ENCODE peak calls at places on chromosome 2, in eight cellular contexts. One of them, this sample, is unnamed.

GRCh38 chr2:55869637-55870325 is 53.8 kb downstream of the EFEMP1 start:
- DNase-seq in brain microvascular endothelial cell: peak; percentile 60
- DNase-seq in GM23338: no peak
- DNase-seq in left ventricle myocardium inferior: no peak
- DNase-seq in adrenal gland: no peak
- DNase-seq in stomach: no peak
- DNase-seq in heart left ventricle: no peak
- DNase-seq in AG04450: no peak
- DNase-seq in this sample: no peak

GRCh38 chr2:236170678-236171212 is 2.6 kb upstream of the GBX2 start:
- DNase-seq in brain microvascular endothelial cell: no peak
- DNase-seq in GM23338: no peak
- DNase-seq in left ventricle myocardium inferior: no peak
- DNase-seq in adrenal gland: no peak
- DNase-seq in stomach: no peak
- DNase-seq in heart left ventricle: no peak
- DNase-seq in AG04450: no peak
- DNase-seq in this sample: no peak

GRCh38 chr2:6526093-6526824 is 339.4 kb downstream of the CMPK2 start:
- DNase-seq in brain microvascular endothelial cell: no peak
- DNase-seq in GM23338: peak; percentile 90
- DNase-seq in left ventricle myocardium inferior: no peak
- DNase-seq in adrenal gland: no peak
- DNase-seq in stomach: peak; percentile 27
- DNase-seq in heart left ventricle: no peak
- DNase-seq in AG04450: no peak
- DNase-seq in this sample: no peak

GRCh38 chr2:229970406-229970805 is 48.1 kb downstream of the FBXO36 start:
- DNase-seq in brain microvascular endothelial cell: no peak
- DNase-seq in GM23338: no peak
- DNase-seq in left ventricle myocardium inferior: no peak
- DNase-seq in adrenal gland: no peak
- DNase-seq in stomach: no peak
- DNase-seq in heart left ventricle: no peak
- DNase-seq in AG04450: no peak
- DNase-seq in this sample: no peak

GRCh38 chr2:84302513-84303412 is 156.3 kb downstream of the SUCLG1 start:
- DNase-seq in brain microvascular endothelial cell: peak; percentile 39
- DNase-seq in GM23338: peak; percentile 78
- DNase-seq in left ventricle myocardium inferior: no peak
- DNase-seq in adrenal gland: peak; percentile 28
- DNase-seq in stomach: peak; percentile 34
- DNase-seq in heart left ventricle: peak; percentile 8
- DNase-seq in AG04450: no peak
- DNase-seq in this sample: no peak

GRCh38 chr2:219591091-219591490 is 6.6 kb upstream of the STK11IP start:
- DNase-seq in brain microvascular endothelial cell: no peak
- DNase-seq in GM23338: no peak
- DNase-seq in left ventricle myocardium inferior: no peak
- DNase-seq in adrenal gland: no peak
- DNase-seq in stomach: no peak
- DNase-seq in heart left ventricle: no peak
- DNase-seq in AG04450: no peak
- DNase-seq in this sample: no peak

GRCh38 chr2:103788875-103789715 is 1027.3 kb downstream of the TMEM182 start:
- DNase-seq in brain microvascular endothelial cell: no peak
- DNase-seq in GM23338: peak; percentile 76
- DNase-seq in left ventricle myocardium inferior: peak; percentile 14
- DNase-seq in adrenal gland: no peak
- DNase-seq in stomach: no peak
- DNase-seq in heart left ventricle: peak; percentile 37
- DNase-seq in AG04450: no peak
- DNase-seq in this sample: no peak

GRCh38 chr2:15614545-15615309 is 23.1 kb downstream of the DDX1 start:
- DNase-seq in brain microvascular endothelial cell: no peak
- DNase-seq in GM23338: no peak
- DNase-seq in left ventricle myocardium inferior: no peak
- DNase-seq in adrenal gland: peak; percentile 16
- DNase-seq in stomach: no peak
- DNase-seq in heart left ventricle: no peak
- DNase-seq in AG04450: no peak
- DNase-seq in this sample: no peak

GRCh38 chr2:234493117-234493516 is 3.8 kb downstream of the ARL4C start:
- DNase-seq in brain microvascular endothelial cell: no peak
- DNase-seq in GM23338: no peak
- DNase-seq in left ventricle myocardium inferior: no peak
- DNase-seq in adrenal gland: no peak
- DNase-seq in stomach: no peak
- DNase-seq in heart left ventricle: no peak
- DNase-seq in AG04450: no peak
- DNase-seq in this sample: no peak

GRCh38 chr2:234495801-234496441 is 960 bp downstream of the ARL4C start:
- DNase-seq in brain microvascular endothelial cell: peak; percentile 9
- DNase-seq in GM23338: peak; percentile 33
- DNase-seq in left ventricle myocardium inferior: peak; percentile 22
- DNase-seq in adrenal gland: peak; percentile 29
- DNase-seq in stomach: peak; percentile 39
- DNase-seq in heart left ventricle: no peak
- DNase-seq in AG04450: no peak
- DNase-seq in this sample: peak; percentile 88

GRCh38 chr2:234492687-234493086 is 4.2 kb downstream of the ARL4C start:
- DNase-seq in brain microvascular endothelial cell: no peak
- DNase-seq in GM23338: no peak
- DNase-seq in left ventricle myocardium inferior: no peak
- DNase-seq in adrenal gland: no peak
- DNase-seq in stomach: no peak
- DNase-seq in heart left ventricle: no peak
- DNase-seq in AG04450: no peak
- DNase-seq in this sample: no peak

GRCh38 chr2:234495076-234495800 is 1.6 kb downstream of the ARL4C start:
- DNase-seq in brain microvascular endothelial cell: no peak
- DNase-seq in GM23338: peak; percentile 73
- DNase-seq in left ventricle myocardium inferior: no peak
- DNase-seq in adrenal gland: no peak
- DNase-seq in stomach: no peak
- DNase-seq in heart left ventricle: no peak
- DNase-seq in AG04450: no peak
- DNase-seq in this sample: peak; percentile 80

DNA sequence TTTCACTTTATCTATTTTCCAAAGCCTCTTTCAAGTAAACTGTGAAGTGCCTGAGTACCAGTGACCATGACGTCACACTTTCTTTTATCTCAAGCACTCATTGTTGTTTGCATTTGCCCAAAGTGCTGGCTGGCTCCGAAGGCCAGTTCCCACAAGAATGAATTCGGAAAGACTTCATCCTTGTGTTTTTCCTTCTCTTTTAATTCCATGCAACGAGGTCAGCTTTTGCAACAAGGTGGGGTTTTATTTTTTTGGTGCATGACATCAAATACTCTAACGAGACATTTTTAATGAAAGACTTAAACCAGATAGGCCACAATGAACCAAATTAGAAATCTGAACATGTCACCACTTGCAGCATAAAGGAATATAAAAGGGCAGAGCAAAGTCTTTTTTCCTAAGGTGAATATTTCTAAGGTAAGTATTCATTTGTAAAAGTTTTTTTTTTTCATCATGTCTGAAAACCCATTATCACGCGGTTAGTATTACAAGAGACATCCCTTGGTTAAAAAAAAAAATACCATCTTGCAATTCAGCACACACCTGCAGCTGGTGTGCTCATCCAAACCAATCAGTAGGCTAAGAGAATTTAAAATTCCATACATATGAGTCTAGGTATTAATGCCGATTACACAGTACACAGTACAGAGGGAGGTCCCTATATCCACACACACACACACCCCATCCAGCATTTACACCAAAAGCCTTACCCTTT is 2.4 kb downstream of the ARL4C start:
- DNase-seq in brain microvascular endothelial cell: peak; percentile 55
- DNase-seq in GM23338: peak; percentile 58
- DNase-seq in left ventricle myocardium inferior: no peak
- DNase-seq in adrenal gland: no peak
- DNase-seq in stomach: peak; percentile 37
- DNase-seq in heart left ventricle: no peak
- DNase-seq in AG04450: no peak
- DNase-seq in this sample: no peak
- H3K4me3 ChIP-seq in brain microvascular endothelial cell: peak overlapping the region; percentile 99
- H3K4me3 ChIP-seq in GM23338: peak overlapping the region; percentile 93
- H3K4me3 ChIP-seq in left ventricle myocardium inferior: peak overlapping the region; percentile 73
- H3K4me3 ChIP-seq in adrenal gland: no peak overlapping the region
- H3K4me3 ChIP-seq in stomach: peak overlapping the region; percentile 64
- H3K4me3 ChIP-seq in heart left ventricle: peak overlapping the region; percentile 14
- H3K4me3 ChIP-seq in AG04450: peak overlapping the region; percentile 73
- H3K4me3 ChIP-seq in this sample: peak overlapping the region; percentile 79

DNA sequence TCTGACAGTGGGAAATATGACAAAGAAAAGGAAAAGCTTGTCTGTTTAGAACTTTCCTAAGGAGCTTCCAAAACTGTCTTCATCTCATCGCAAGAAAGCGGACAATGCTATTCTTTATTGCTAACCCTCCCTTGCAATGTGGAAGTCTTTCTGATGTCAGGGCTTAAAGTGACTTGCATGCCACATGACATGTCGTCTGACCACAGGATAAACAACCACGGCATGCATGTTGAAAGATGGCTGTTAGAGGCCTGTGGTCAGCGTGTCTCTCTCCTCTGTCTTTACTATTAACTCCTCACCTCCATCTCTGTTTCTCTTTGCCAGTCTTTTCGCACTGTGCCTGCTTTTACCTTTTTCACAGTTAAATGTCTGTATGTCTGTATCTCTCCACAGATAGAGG is 389.8 kb downstream of the LNPK start:
- DNase-seq in brain microvascular endothelial cell: no peak
- DNase-seq in GM23338: no peak
- DNase-seq in left ventricle myocardium inferior: no peak
- DNase-seq in adrenal gland: no peak
- DNase-seq in stomach: no peak
- DNase-seq in heart left ventricle: no peak
- DNase-seq in AG04450: no peak
- DNase-seq in this sample: no peak
- H3K27ac ChIP-seq in brain microvascular endothelial cell: no peak overlapping the region
- H3K27ac ChIP-seq in GM23338: no peak overlapping the region
- H3K27ac ChIP-seq in left ventricle myocardium inferior: no peak overlapping the region
- H3K27ac ChIP-seq in adrenal gland: no peak overlapping the region
- H3K27ac ChIP-seq in stomach: no peak overlapping the region
- H3K27ac ChIP-seq in heart left ventricle: no peak overlapping the region
- H3K27ac ChIP-seq in AG04450: no peak overlapping the region
- H3K27ac ChIP-seq in this sample: no peak overlapping the region

GRCh38 chr2:73232471-73233153 is 427 bp downstream of the PRADC1 start:
- DNase-seq in brain microvascular endothelial cell: no peak
- DNase-seq in GM23338: no peak
- DNase-seq in left ventricle myocardium inferior: no peak
- DNase-seq in adrenal gland: peak; percentile 35
- DNase-seq in stomach: no peak
- DNase-seq in heart left ventricle: peak; percentile 25
- DNase-seq in AG04450: no peak
- DNase-seq in this sample: no peak
- TF ChIP-seq CTCF in brain microvascular endothelial cell: no peak
- TF ChIP-seq CTCF in GM23338: peak; percentile 10
- TF ChIP-seq CTCF in left ventricle myocardium inferior: no peak
- TF ChIP-seq CTCF in adrenal gland: no peak
- TF ChIP-seq CTCF in stomach: no peak
- TF ChIP-seq CTCF in heart left ventricle: no peak
- TF ChIP-seq CTCF in AG04450: no peak
- TF ChIP-seq CTCF in this sample: no peak

DNA sequence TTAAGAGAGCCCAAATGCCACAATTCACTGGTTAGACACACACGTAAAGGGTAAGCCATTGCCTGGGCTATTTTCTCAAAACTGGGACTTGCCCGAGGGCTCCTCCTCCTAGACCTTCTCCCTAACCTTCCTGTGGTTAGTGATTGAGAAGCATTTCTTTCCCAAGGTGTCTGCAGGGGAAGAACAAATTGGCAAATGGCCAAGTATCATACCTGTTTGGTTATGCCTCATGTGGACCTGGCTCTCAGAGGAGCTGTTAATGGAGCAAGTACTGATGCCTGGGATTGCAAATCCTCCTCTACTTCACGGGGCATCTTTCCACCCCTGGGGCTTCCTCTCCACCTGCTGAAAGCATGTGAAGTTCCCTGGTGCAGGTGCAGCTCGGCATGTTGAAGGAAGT is 187.5 kb upstream of the CYRIA start:
- DNase-seq in brain microvascular endothelial cell: no peak
- DNase-seq in GM23338: no peak
- DNase-seq in left ventricle myocardium inferior: no peak
- DNase-seq in adrenal gland: no peak
- DNase-seq in stomach: no peak
- DNase-seq in heart left ventricle: no peak
- DNase-seq in AG04450: no peak
- DNase-seq in this sample: no peak
- H3K4me3 ChIP-seq in brain microvascular endothelial cell: no peak overlapping the region
- H3K4me3 ChIP-seq in GM23338: no peak overlapping the region
- H3K4me3 ChIP-seq in left ventricle myocardium inferior: no peak overlapping the region
- H3K4me3 ChIP-seq in adrenal gland: no peak overlapping the region
- H3K4me3 ChIP-seq in stomach: no peak overlapping the region
- H3K4me3 ChIP-seq in heart left ventricle: no peak overlapping the region
- H3K4me3 ChIP-seq in AG04450: no peak overlapping the region
- H3K4me3 ChIP-seq in this sample: no peak overlapping the region

GRCh38 chr2:85583667-85584353 is 421 bp upstream of the VAMP5 start:
- DNase-seq in brain microvascular endothelial cell: no peak
- DNase-seq in GM23338: no peak
- DNase-seq in left ventricle myocardium inferior: no peak
- DNase-seq in adrenal gland: no peak
- DNase-seq in stomach: no peak
- DNase-seq in heart left ventricle: no peak
- DNase-seq in AG04450: no peak
- DNase-seq in this sample: no peak

GRCh38 chr2:85584857-85585780 is 888 bp downstream of the VAMP5 start:
- DNase-seq in brain microvascular endothelial cell: no peak
- DNase-seq in GM23338: peak; percentile 29
- DNase-seq in left ventricle myocardium inferior: no peak
- DNase-seq in adrenal gland: peak; percentile 83
- DNase-seq in stomach: peak; percentile 54
- DNase-seq in heart left ventricle: peak; percentile 54
- DNase-seq in AG04450: no peak
- DNase-seq in this sample: no peak

GRCh38 chr2:85585781-85586105 is 1.5 kb downstream of the VAMP5 start:
- DNase-seq in brain microvascular endothelial cell: no peak
- DNase-seq in GM23338: no peak
- DNase-seq in left ventricle myocardium inferior: no peak
- DNase-seq in adrenal gland: peak; percentile 38
- DNase-seq in stomach: no peak
- DNase-seq in heart left ventricle: no peak
- DNase-seq in AG04450: no peak
- DNase-seq in this sample: no peak

GRCh38 chr2:85582467-85582866 is 1.8 kb upstream of the VAMP5 start:
- DNase-seq in brain microvascular endothelial cell: no peak
- DNase-seq in GM23338: no peak
- DNase-seq in left ventricle myocardium inferior: no peak
- DNase-seq in adrenal gland: no peak
- DNase-seq in stomach: no peak
- DNase-seq in heart left ventricle: no peak
- DNase-seq in AG04450: no peak
- DNase-seq in this sample: no peak

GRCh38 chr2:85584354-85584856 is at the start of gene VAMP5:
- DNase-seq in brain microvascular endothelial cell: no peak
- DNase-seq in GM23338: peak; percentile 55
- DNase-seq in left ventricle myocardium inferior: peak; percentile 58
- DNase-seq in adrenal gland: peak; percentile 39
- DNase-seq in stomach: peak; percentile 53
- DNase-seq in heart left ventricle: peak; percentile 50
- DNase-seq in AG04450: no peak
- DNase-seq in this sample: peak; percentile 90
- H3K27ac ChIP-seq in brain microvascular endothelial cell: no peak within 1 kb of the TSS
- H3K27ac ChIP-seq in GM23338: no peak within 1 kb of the TSS
- H3K27ac ChIP-seq in left ventricle myocardium inferior: peak within 1 kb of the TSS; percentile 94
- H3K27ac ChIP-seq in adrenal gland: peak within 1 kb of the TSS; percentile 88
- H3K27ac ChIP-seq in stomach: peak within 1 kb of the TSS; percentile 87
- H3K27ac ChIP-seq in heart left ventricle: peak within 1 kb of the TSS; percentile 97
- H3K27ac ChIP-seq in AG04450: peak within 1 kb of the TSS; percentile 72
- H3K27ac ChIP-seq in this sample: peak within 1 kb of the TSS; percentile 91

This sample was measured in spleen.